ENCODE peak calls at places on chromosomes 6 and 20, in ten cellular contexts. O, A, S, E, G, T, J, V, D and R are unnamed samples.

GRCh38 chr20:35561268-35561667 is 19.4 kb downstream of the ERGIC3 start:
- DNase-seq in D (peak), T (peak), A (peak), J (peak), V (no peak), G (peak), O (no peak), S (peak), E (peak), R (peak)

GRCh38 chr6:160667854-160668481 is 3.9 kb upstream of the LPA start:
- DNase-seq in D (peak), V (no peak), J (no peak), S (no peak), E (no peak), O (no peak), T (peak), G (no peak), A (peak), R (peak)

GRCh38 chr20:52972190-52972937 is at the start of gene TSHZ2:
- DNase-seq in T (peak), S (peak), D (no peak), J (peak), V (peak), E (peak), G (no peak), O (peak), A (peak), R (peak)

GRCh38 chr6:32111424-32112066 is 2.4 kb upstream of the TNXB start:
- DNase-seq in J (no peak), O (no peak), D (no peak), S (no peak), G (no peak), A (no peak), E (no peak), T (no peak), V (no peak), R (no peak)

GRCh38 chr6:140082867-140083297 is 708.4 kb upstream of the CITED2 start:
- DNase-seq in A (no peak), J (peak), S (peak), T (no peak), O (no peak), G (peak), V (no peak), D (no peak), E (peak), R (no peak)

GRCh38 chr6:30821862-30822784 is 62.2 kb upstream of the DDR1 start:
- DNase-seq in V (no peak), T (peak), D (peak), J (no peak), G (peak), S (peak), O (no peak), E (no peak), A (no peak), R (no peak)

GRCh38 chr20:17431621-17432364 is 99.4 kb downstream of the BFSP1 start:
- DNase-seq in G (peak), V (peak), S (peak), J (peak), D (peak), T (peak), E (peak), A (peak), O (no peak), R (peak)

GRCh38 chr6:42555477-42556457 is 8.1 kb upstream of the UBR2 start:
- DNase-seq in S (no peak), A (no peak), D (no peak), G (no peak), V (peak), O (no peak), E (no peak), T (peak), J (peak), R (peak)

GRCh38 chr20:11193241-11193640 is 519.4 kb upstream of the JAG1 start:
- DNase-seq in V (no peak), G (no peak), A (no peak), T (no peak), E (peak), D (no peak), J (peak), O (no peak), S (peak), R (no peak)

GRCh38 chr20:11200423-11200822 is 526.6 kb upstream of the JAG1 start:
- DNase-seq in T (no peak), O (no peak), J (no peak), D (no peak), E (no peak), S (no peak), G (no peak), A (no peak), V (no peak), R (no peak)

GRCh38 chr20:11195169-11195568 is 521.4 kb upstream of the JAG1 start:
- DNase-seq in T (no peak), J (no peak), O (no peak), G (no peak), V (peak), D (no peak), S (no peak), E (no peak), A (no peak), R (no peak)

GRCh38 chr20:11195899-11196558 is 522.2 kb upstream of the JAG1 start:
- DNase-seq in V (no peak), O (no peak), E (peak), A (no peak), T (no peak), J (peak), D (no peak), S (peak), G (peak), R (no peak)
- H3K9ac ChIP-seq in V (no peak), O (no peak), E (no peak), A (no peak), T (no peak), J (no peak), D (no peak), S (no peak), G (no peak), R (no peak)

GRCh38 chr6:3610206-3610605 is 141.3 kb downstream of the PXDC1 start:
- DNase-seq in D (no peak), O (no peak), E (peak), J (peak), V (no peak), S (no peak), G (peak), T (no peak), A (no peak), R (no peak)
- H3K9ac ChIP-seq in D (no peak), O (no peak), E (no peak), J (no peak), V (no peak), S (no peak), G (no peak), T (no peak), A (no peak), R (no peak)

GRCh38 chr6:37691904-37692806 is 5.5 kb downstream of the MDGA1 start:
- DNase-seq in T (peak), S (peak), V (peak), O (peak), E (peak), G (peak), J (peak), A (peak), D (peak), R (peak)
- H3K9ac ChIP-seq in T (no peak), S (peak), V (no peak), O (no peak), E (peak), G (no peak), J (no peak), A (no peak), D (no peak), R (no peak)

DNA sequence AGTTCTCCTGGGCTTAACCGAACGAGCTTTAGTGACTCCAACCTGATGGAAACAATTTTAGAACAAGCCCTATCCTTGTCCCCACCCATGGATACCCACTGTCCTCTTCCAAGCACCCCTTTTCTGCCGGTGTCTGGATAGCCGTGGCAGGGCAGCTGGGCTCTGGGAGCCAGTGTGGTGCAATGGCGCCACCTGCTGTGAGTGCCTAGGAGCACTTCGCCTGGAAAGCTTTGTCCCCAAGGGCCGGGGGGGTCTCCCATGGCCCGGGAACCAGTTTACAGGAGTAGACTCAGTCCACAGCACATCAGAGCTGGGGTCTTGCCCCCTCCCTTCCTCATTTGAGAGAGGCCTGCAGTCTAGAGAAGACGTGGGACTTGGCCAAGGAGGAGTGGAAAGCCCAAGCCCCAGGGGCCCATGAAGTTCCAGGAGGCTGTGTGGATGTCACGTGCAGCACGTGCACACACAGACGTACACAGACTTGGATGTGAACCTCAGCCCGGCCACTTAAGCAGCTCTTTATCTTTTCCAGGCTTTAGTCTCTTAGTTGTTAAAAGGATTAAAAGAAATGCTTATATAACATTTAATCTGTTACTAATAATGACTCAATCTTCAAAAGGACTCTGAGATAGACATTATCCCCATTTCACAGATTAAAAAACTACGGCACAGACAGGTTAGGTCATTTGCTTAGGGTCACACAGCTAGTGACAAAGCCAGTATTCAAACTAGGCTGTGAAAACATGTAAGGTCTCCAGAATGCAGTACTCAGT is 40.9 kb upstream of the CDH22 start:
- DNase-seq in V (peak), J (peak), D (peak), G (peak), A (peak), E (no peak), O (peak), S (peak), T (peak), R (peak)
- H3K9ac ChIP-seq in V (no peak), J (no peak), D (no peak), G (no peak), A (no peak), E (peak), O (no peak), S (no peak), T (no peak), R (no peak)

GRCh38 chr6:72748759-72749158 is 126.9 kb downstream of the KCNQ5 start:
- DNase-seq in G (no peak), D (no peak), V (no peak), E (peak), J (peak), T (no peak), A (no peak), S (peak), O (no peak), R (no peak)
- H3K9ac ChIP-seq in G (no peak), D (no peak), V (no peak), E (peak), J (no peak), T (no peak), A (no peak), S (no peak), O (no peak), R (no peak)

GRCh38 chr6:20286968-20287565 is 74.8 kb upstream of the MBOAT1 start:
- DNase-seq in G (no peak), D (no peak), T (no peak), O (no peak), S (peak), A (no peak), J (peak), E (no peak), V (no peak), R (no peak)

GRCh38 chr6:20291764-20292227 is 79.5 kb upstream of the MBOAT1 start:
- DNase-seq in A (peak), D (peak), O (no peak), S (peak), G (peak), J (peak), V (peak), T (peak), E (peak), R (peak)

DNA sequence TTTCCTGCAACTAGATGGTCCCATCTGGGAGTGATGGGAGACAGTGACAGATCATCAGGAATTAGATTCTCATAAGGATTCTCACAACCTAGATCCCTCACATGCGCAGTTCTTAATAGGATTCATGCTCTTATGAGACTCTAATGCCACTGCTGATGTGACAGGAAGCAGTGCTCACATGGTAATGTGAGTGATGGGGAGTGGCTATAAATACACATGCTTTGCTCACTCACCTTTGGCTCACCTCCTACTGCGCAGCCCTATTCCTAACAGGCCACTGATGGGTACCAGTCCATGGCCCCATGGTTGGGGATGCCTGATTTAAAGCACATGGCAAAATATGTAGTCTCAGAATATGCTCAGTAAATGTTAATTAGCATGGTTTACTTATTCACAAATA is 80.6 kb upstream of the MBOAT1 start:
- DNase-seq in T (no peak), O (no peak), J (no peak), V (no peak), A (no peak), G (no peak), E (no peak), D (no peak), S (no peak), R (no peak)
- H3K9ac ChIP-seq in T (no peak), O (no peak), J (no peak), V (no peak), A (no peak), G (no peak), E (no peak), D (no peak), S (no peak), R (no peak)

GRCh38 chr6:16043171-16044142 is 85.4 kb upstream of the MYLIP start:
- DNase-seq in S (no peak), A (no peak), J (no peak), V (no peak), O (no peak), G (peak), E (no peak), D (no peak), T (no peak), R (no peak)
- H3K9ac ChIP-seq in S (no peak), A (no peak), J (no peak), V (no peak), O (no peak), G (no peak), E (no peak), D (peak), T (no peak), R (no peak)

DNA sequence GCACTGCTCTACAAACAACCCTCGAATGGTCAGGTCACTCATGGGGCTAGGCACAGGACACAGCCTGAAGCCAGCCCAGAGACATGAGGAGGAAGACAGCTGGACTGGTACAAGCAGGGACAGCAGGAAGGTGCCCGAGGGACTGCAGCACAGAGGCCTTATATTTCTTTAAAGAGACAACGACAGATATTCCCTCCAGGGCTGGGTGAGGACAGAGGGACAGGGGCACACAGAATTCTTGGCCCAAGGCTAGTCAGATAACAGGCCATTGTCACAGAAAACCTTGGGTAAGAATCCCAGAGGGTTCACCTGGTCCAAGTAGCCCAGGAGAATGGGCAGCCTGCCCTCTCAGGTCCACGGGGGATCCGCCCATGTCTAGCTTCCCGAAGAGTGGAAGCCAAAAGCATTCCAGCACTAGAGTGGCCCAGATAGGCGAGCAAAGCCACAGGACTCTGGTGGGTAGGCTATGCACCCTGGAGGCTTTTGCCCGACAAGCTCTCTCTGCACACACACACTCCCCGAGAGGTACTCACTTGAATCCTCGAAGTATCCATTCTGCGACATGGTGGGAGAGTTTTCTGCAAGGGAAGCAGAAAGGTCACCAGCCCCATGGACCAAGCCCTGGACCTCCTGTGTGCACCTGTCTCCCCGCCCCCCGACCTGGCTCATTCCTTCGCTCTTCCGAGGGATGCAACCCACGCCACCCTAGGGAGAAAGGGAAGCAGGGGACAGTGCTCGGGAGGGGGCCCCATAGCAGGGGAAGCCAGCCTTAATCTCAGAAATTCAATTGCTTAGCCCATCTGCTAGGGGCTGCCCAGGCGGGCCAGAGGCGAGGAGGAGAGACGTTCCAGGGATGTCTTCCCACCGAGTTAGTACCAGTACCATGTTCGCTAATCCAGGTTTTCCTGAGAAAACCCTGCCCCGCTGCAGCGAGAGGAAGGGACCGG is 1.7 kb downstream of the SLC4A11 start:
- DNase-seq in A (no peak), V (no peak), J (no peak), O (no peak), T (no peak), D (no peak), G (no peak), S (no peak), E (no peak), R (no peak)
- H3K9ac ChIP-seq in A (peak), V (no peak), J (no peak), O (no peak), T (no peak), D (no peak), G (no peak), S (no peak), E (no peak), R (no peak)

GRCh38 chr6:56539503-56540105 is 103.1 kb downstream of the DST start:
- DNase-seq in V (no peak), D (no peak), S (no peak), A (no peak), T (no peak), J (no peak), G (peak), O (no peak), E (no peak), R (no peak)

GRCh38 chr6:56538851-56539250 is 103.8 kb downstream of the DST start:
- DNase-seq in G (no peak), S (no peak), V (no peak), J (no peak), E (no peak), A (no peak), D (no peak), T (no peak), O (no peak), R (no peak)

GRCh38 chr6:56540950-56541600 is 101.6 kb downstream of the DST start:
- DNase-seq in A (no peak), V (no peak), D (peak), E (peak), G (peak), J (peak), T (no peak), O (no peak), S (peak), R (no peak)

GRCh38 chr6:56541736-56542366 is 100.8 kb downstream of the DST start:
- DNase-seq in G (no peak), A (no peak), T (no peak), V (no peak), O (no peak), J (no peak), D (no peak), E (no peak), S (no peak), R (no peak)

GRCh38 chr6:56540232-56540631 is 102.5 kb downstream of the DST start:
- DNase-seq in O (no peak), V (no peak), T (no peak), S (no peak), A (no peak), D (no peak), G (no peak), J (no peak), E (no peak), R (no peak)
- H3K9ac ChIP-seq in O (peak), V (peak), T (no peak), S (peak), A (no peak), D (no peak), G (peak), J (peak), E (peak), R (no peak)

DNA sequence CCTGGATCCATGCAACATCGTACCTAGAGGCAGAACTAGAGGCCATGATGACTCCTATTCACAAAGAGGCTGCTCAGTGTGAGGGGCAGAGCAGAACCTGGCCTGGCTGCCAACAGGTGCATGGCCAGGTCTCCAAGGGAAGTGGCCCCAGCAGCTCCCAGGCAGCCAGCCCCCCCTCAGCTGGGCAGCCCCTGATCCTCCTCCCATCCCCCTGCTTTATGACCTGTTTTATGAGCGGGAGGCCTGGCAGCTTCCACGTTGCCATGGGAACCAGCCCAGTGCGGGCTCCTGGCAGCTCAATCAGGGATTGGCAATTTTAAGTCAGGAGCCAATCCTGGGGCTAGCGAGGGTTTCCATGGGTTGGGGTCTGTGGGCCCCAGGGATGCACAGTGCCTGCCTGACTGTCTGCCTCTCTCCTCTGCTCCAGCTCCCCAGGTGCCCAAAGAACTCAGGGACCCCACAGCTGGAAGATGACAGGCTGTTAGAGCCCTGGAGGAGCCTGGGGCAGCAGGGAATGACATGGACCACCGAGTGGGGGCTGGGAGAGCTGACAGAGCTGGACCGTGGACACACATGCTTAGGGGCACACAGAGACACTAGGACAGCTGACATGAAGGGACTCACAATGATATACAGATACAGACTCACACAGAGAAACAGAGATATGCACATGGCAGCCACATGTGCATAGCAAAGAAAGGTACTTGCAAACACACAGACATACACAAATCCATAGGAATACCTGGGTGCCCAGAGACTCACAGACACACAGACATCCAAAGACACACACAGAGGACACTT is 56.5 kb upstream of the SIRPA start:
- DNase-seq in G (no peak), T (peak), J (no peak), O (no peak), E (no peak), S (no peak), A (no peak), V (no peak), D (no peak), R (peak)
- H3K9ac ChIP-seq in G (no peak), T (no peak), J (no peak), O (no peak), E (no peak), S (no peak), A (no peak), V (no peak), D (no peak), R (no peak)